ENCODE peak calls at places on chromosomes 6 and 20, in four cellular contexts. R, I, D and M are unnamed samples.

GRCh38 chr6:169902604-169903003 is 151.2 kb downstream of the ERMARD start:
- DNase-seq in D (no peak), I (no peak), R (no peak), M (no peak)

GRCh38 chr6:161526794-161527193 is 252.9 kb upstream of the AGPAT4 start:
- DNase-seq in R (no peak), D (no peak), I (no peak), M (no peak)

GRCh38 chr6:150631283-150631981 is 31.7 kb downstream of the PLEKHG1 start:
- DNase-seq in D (no peak), R (no peak), I (no peak), M (no peak)

GRCh38 chr20:51650685-51651134 is 108.2 kb upstream of the NFATC2 start:
- DNase-seq in R (no peak), I (no peak), D (no peak), M (no peak)

GRCh38 chr6:62150048-62150663 is 135.9 kb downstream of the KHDRBS2 start:
- DNase-seq in I (no peak), D (peak; percentile 17), R (peak; percentile 0), M (peak; percentile 72)

GRCh38 chr20:6395695-6396094 is 272.9 kb upstream of the FERMT1 start:
- DNase-seq in R (no peak), I (no peak), D (no peak), M (no peak)

GRCh38 chr6:12258591-12258990 is 31.6 kb upstream of the EDN1 start:
- DNase-seq in R (no peak), D (no peak), I (no peak), M (no peak)

GRCh38 chr6:134814076-134814709 is 135.7 kb downstream of the ALDH8A1 start:
- DNase-seq in I (no peak), D (no peak), R (no peak), M (no peak)

GRCh38 chr20:43766395-43766794 is 39.6 kb upstream of the GTSF1L start:
- DNase-seq in R (no peak), D (no peak), I (no peak), M (no peak)

GRCh38 chr6:21228411-21228810 is 365.1 kb upstream of the SOX4 start:
- DNase-seq in D (no peak), I (no peak), R (no peak), M (no peak)

GRCh38 chr6:51167468-51167867 is 348.8 kb downstream of the TFAP2B start:
- DNase-seq in D (peak; percentile 16), R (no peak), I (no peak), M (no peak)

GRCh38 chr6:133814797-133815196 is 74.1 kb upstream of the TCF21 start:
- DNase-seq in R (no peak), D (no peak), I (no peak), M (no peak)

GRCh38 chr20:33325350-33325749 is 42.3 kb downstream of the BPIFB1 start:
- DNase-seq in I (no peak), D (no peak), R (no peak), M (no peak)

GRCh38 chr6:145816392-145816791 is 1.8 kb upstream of the FBXO30 start:
- DNase-seq in I (no peak), R (no peak), D (no peak), M (no peak)

GRCh38 chr6:139323511-139324445 is 32.0 kb upstream of the TXLNB start:
- DNase-seq in I (peak; percentile 56), D (no peak), R (no peak), M (peak; percentile 7)

GRCh38 chr20:23029324-23029723 is 5.8 kb upstream of the SSTR4 start:
- DNase-seq in I (no peak), D (no peak), R (no peak), M (no peak)

GRCh38 chr20:18187020-18187419 is 49.4 kb downstream of the KAT14 start:
- DNase-seq in D (no peak), I (no peak), R (no peak), M (no peak)

GRCh38 chr20:63564036-63564810 is 9.8 kb downstream of the HELZ2 start:
- DNase-seq in R (no peak), D (no peak), I (no peak), M (no peak)

GRCh38 chr20:34296468-34296867 is 6.7 kb downstream of the AHCY start:
- DNase-seq in R (no peak), D (no peak), I (no peak), M (no peak)

GRCh38 chr20:34538671-34539123 is 19.8 kb upstream of the MAP1LC3A start:
- DNase-seq in I (peak; percentile 82), D (peak; percentile 80), R (no peak), M (peak; percentile 61)

GRCh38 chr20:4086771-4087677 is 71.7 kb upstream of the RNF24 start:
- DNase-seq in D (no peak), R (no peak), I (no peak), M (no peak)

GRCh38 chr6:85864453-85865401 is 222.0 kb upstream of the SYNCRIP start:
- DNase-seq in I (no peak), D (no peak), R (no peak), M (peak; percentile 38)

GRCh38 chr6:96836579-96837137 is 619 bp downstream of the GPR63 start:
- DNase-seq in D (peak; percentile 60), I (no peak), R (no peak), M (no peak)

GRCh38 chr6:143058987-143059386 is 1.7 kb upstream of the AIG1 start:
- DNase-seq in I (no peak), R (no peak), D (no peak), M (peak; percentile 35)

GRCh38 chr6:86154852-86155251 is 512.2 kb upstream of the SYNCRIP start:
- DNase-seq in D (no peak), R (no peak), I (no peak), M (no peak)

GRCh38 chr6:235763-236360 is 56.4 kb upstream of the DUSP22 start:
- DNase-seq in R (no peak), I (no peak), D (no peak), M (peak; percentile 34)

GRCh38 chr6:158660331-158660730 is 10.5 kb downstream of the SYTL3 start:
- DNase-seq in I (peak; percentile 61), D (peak; percentile 60), R (peak; percentile 54), M (no peak)

GRCh38 chr6:84052204-84052882 is 18.8 kb downstream of the MRAP2 start:
- DNase-seq in D (peak; percentile 55), R (no peak), I (peak; percentile 64), M (peak; percentile 35)

GRCh38 chr6:5081955-5082354 is 3.2 kb upstream of the PPP1R3G start:
- DNase-seq in R (no peak), D (no peak), I (no peak), M (no peak)

GRCh38 chr6:139060332-139060731 is 31.8 kb downstream of the ABRACL start:
- DNase-seq in R (no peak), D (no peak), I (no peak), M (no peak)

GRCh38 chr6:38131527-38131965 is 312.0 kb downstream of the ZFAND3 start:
- DNase-seq in D (no peak), I (no peak), R (no peak), M (no peak)

GRCh38 chr6:5287205-5287965 is 26.1 kb downstream of the FARS2 start:
- DNase-seq in R (no peak), D (no peak), I (no peak), M (no peak)

GRCh38 chr6:161523367-161523766 is 249.5 kb upstream of the AGPAT4 start:
- DNase-seq in D (no peak), R (no peak), I (no peak), M (no peak)

GRCh38 chr6:87789198-87789899 is 87.3 kb upstream of the AKIRIN2 start:
- DNase-seq in R (peak; percentile 79), D (no peak), I (no peak), M (peak; percentile 93)

GRCh38 chr20:13037727-13038126 is 29.0 kb downstream of the SPTLC3 start:
- DNase-seq in R (no peak), D (no peak), I (no peak), M (no peak)

GRCh38 chr6:145147559-145147958 is 587.8 kb downstream of the EPM2A start:
- DNase-seq in I (no peak), D (no peak), R (no peak), M (no peak)

GRCh38 chr6:1327630-1328029 is 15.7 kb downstream of the FOXQ1 start:
- DNase-seq in R (no peak), D (no peak), I (no peak), M (no peak)
- TF ChIP-seq PHF8 in R (no peak), D (no peak), I (no peak), M (no peak)

GRCh38 chr6:42193491-42193894 is 1.3 kb downstream of the GUCA1B start:
- DNase-seq in I (no peak), D (peak; percentile 67), R (no peak), M (no peak)
- TF ChIP-seq PHF8 in I (no peak), D (no peak), R (no peak), M (no peak)

DNA sequence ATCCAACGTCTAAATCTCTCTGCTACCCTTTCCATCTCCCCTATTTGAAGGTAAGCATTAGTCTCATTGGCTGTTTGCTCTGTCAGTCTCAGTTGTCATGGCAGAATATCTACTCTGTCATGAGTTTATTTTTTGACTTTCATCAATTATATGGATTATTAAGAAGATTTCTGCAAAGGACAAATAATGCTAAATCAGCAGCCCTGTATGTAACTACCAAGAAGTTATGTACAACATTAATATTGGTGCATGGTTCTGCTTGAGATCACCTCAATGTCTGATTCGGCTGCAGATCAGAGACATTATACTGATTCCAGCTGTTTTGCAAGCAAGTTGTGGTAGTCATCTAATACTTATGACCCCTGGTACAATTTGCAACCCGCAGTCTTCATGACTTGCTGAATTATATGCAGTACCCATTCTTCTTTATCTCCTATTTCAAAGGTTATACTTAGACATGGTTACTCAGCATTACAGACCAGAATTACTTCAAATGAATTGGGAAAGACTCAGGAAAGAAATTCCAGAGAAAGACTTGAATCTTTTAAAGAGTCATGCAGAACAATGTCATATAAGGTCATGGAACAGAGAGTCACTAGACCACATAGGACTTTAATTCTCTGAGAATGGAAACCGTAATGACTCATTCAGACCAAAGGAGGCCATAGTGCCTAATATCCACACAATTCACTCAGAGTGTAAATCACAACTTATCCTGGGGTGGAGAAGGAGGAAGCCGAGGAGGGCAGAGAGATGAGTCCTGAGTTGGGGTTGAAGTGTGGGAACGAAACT is 201.4 kb downstream of the IBTK start:
- DNase-seq in R (no peak), D (no peak), I (no peak), M (no peak)
- TF ChIP-seq PHF8 in R (no peak), D (no peak), I (no peak), M (no peak)

GRCh38 chr6:111263837-111264236 is 176.5 kb downstream of the SLC16A10 start:
- DNase-seq in D (peak; percentile 36), R (no peak), I (no peak), M (no peak)
- TF ChIP-seq PHF8 in D (no peak), R (no peak), I (no peak), M (no peak)

GRCh38 chr6:104952911-104953409 is 3.9 kb upstream of the LIN28B start:
- DNase-seq in D (peak; percentile 37), R (no peak), I (peak; percentile 77), M (no peak)
- TF ChIP-seq PHF8 in D (no peak), R (no peak), I (no peak), M (no peak)

GRCh38 chr6:26032387-26033131 is 54.7 kb upstream of the HFE start:
- DNase-seq in I (no peak), R (no peak), D (no peak), M (no peak)
- TF ChIP-seq PHF8 in I (no peak), R (no peak), D (no peak), M (no peak)